ENCODE peak calls at places on chromosome X, in seven cellular contexts. X is psoas muscle, I is HL-60, L is lower lobe of right lung, T is PC-3, F is transverse colon, W is suprapubic skin. E is an unnamed sample. For H3K27me3, the result is how much of the 10 kb centered on the place peaks cover.

GRCh38 chrX:150525061-150525919 is 43.1 kb upstream of the MTM1 start:
- DNase-seq in I (no peak), T (no peak), L (no peak), X (peak), F (no peak), W (no peak), E (no peak)

GRCh38 chrX:112867570-112867969 is 26.9 kb upstream of the AMOT start:
- DNase-seq in F (no peak), X (no peak), L (no peak), W (no peak), T (no peak), I (no peak), E (no peak)

GRCh38 chrX:129833153-129834004 is 10.3 kb downstream of the ZDHHC9 start:
- DNase-seq in I (no peak), W (no peak), X (no peak), T (no peak), L (no peak), F (no peak), E (no peak)

GRCh38 chrX:102934624-102935023 is 2.4 kb upstream of the RAB40AL start:
- DNase-seq in X (no peak), I (no peak), W (no peak), T (peak), L (no peak), F (peak), E (peak)

GRCh38 chrX:63434665-63435064 is 83.5 kb upstream of the SPIN4 start:
- DNase-seq in L (no peak), T (peak), I (no peak), F (peak), W (no peak), X (no peak), E (peak)

GRCh38 chrX:150690126-150690525 is 3.1 kb upstream of the MTMR1 start:
- DNase-seq in I (no peak), F (no peak), W (no peak), L (no peak), T (peak), X (no peak), E (peak)

GRCh38 chrX:129736491-129736890 is 2.3 kb upstream of the XPNPEP2 start:
- DNase-seq in W (peak), X (no peak), I (no peak), L (no peak), T (no peak), F (no peak), E (no peak)

GRCh38 chrX:129654652-129655546 is at the start of gene APLN:
- DNase-seq in L (peak), W (no peak), T (peak), F (no peak), X (peak), I (no peak), E (no peak)

GRCh38 chrX:112738347-112739033 is 58.8 kb upstream of the LHFPL1 start:
- DNase-seq in L (no peak), I (no peak), X (no peak), T (no peak), W (no peak), F (no peak), E (no peak)

GRCh38 chrX:155612312-155613224 is at the start of gene TMLHE:
- DNase-seq in X (peak), I (peak), T (no peak), W (peak), L (peak), F (peak), E (peak)

GRCh38 chrX:24229400-24229879 is 79.9 kb downstream of the ZFX start:
- DNase-seq in X (no peak), W (no peak), F (no peak), L (no peak), T (no peak), I (no peak), E (no peak)

GRCh38 chrX:111877681-111878080 is 1.7 kb downstream of the TRPC5OS start:
- DNase-seq in X (no peak), T (no peak), L (no peak), I (no peak), W (no peak), F (no peak), E (no peak)

GRCh38 chrX:110520053-110520452 is 161.4 kb downstream of the RTL9 start:
- DNase-seq in T (no peak), L (no peak), X (no peak), F (no peak), I (no peak), W (no peak), E (no peak)

GRCh38 chrX:111467896-111468295 is 43.5 kb upstream of the SERTM2 start:
- DNase-seq in L (peak), X (peak), W (peak), F (no peak), I (no peak), T (no peak), E (no peak)

GRCh38 chrX:47936224-47936939 is 67.4 kb downstream of the ZNF182 start:
- DNase-seq in W (no peak), I (no peak), L (no peak), X (no peak), F (no peak), T (no peak), E (no peak)

GRCh38 chrX:37883196-37883595 is 35.8 kb upstream of the DYNLT3 start:
- DNase-seq in X (no peak), L (no peak), I (no peak), T (peak), W (no peak), F (no peak), E (peak)

GRCh38 chrX:123086768-123087167 is 97.3 kb upstream of the GRIA3 start:
- DNase-seq in L (no peak), X (no peak), I (no peak), F (no peak), T (no peak), W (no peak), E (no peak)

GRCh38 chrX:68461541-68461940 is 28.2 kb upstream of the OPHN1 start:
- DNase-seq in T (no peak), X (no peak), I (no peak), L (no peak), F (no peak), W (no peak), E (no peak)

GRCh38 chrX:37986893-37987292 is 19.5 kb upstream of the SYTL5 start:
- DNase-seq in T (peak), I (no peak), F (no peak), X (no peak), W (no peak), L (no peak), E (no peak)

GRCh38 chrX:48972214-48973164 is 845 bp upstream of the KCND1 start:
- DNase-seq in F (peak), W (no peak), I (no peak), L (no peak), X (no peak), T (peak), E (peak)

GRCh38 chrX:149818652-149819051 is 36.9 kb downstream of the MAGEA9 start:
- DNase-seq in T (no peak), L (no peak), X (no peak), W (no peak), F (no peak), I (no peak), E (peak)

GRCh38 chrX:109872021-109872730 is 130.7 kb upstream of the TMEM164 start:
- DNase-seq in X (no peak), W (no peak), I (no peak), F (no peak), T (no peak), L (no peak), E (no peak)

GRCh38 chrX:63713510-63713909 is 71.5 kb downstream of the ARHGEF9 start:
- DNase-seq in T (no peak), F (no peak), W (no peak), I (no peak), L (peak), X (no peak), E (no peak)

GRCh38 chrX:6954836-6955235 is 192.7 kb upstream of the STS start:
- DNase-seq in X (no peak), W (no peak), T (no peak), I (no peak), F (no peak), L (no peak), E (no peak)

GRCh38 chrX:140817943-140818342 is 108.4 kb downstream of the LINC00632 start:
- DNase-seq in T (peak), L (no peak), W (no peak), I (no peak), F (no peak), X (no peak), E (peak)

GRCh38 chrX:49053223-49054072 is 5.4 kb upstream of the CCDC120 start:
- DNase-seq in I (no peak), X (peak), L (peak), T (peak), W (no peak), F (peak), E (no peak)

GRCh38 chrX:11100281-11101035 is 10.7 kb upstream of the HCCS start:
- DNase-seq in W (no peak), L (no peak), F (peak), T (peak), X (no peak), I (no peak), E (peak)

GRCh38 chrX:14409341-14409740 is 120.0 kb upstream of the GLRA2 start:
- DNase-seq in T (peak), L (no peak), X (no peak), W (no peak), F (no peak), I (no peak), E (peak)

GRCh38 chrX:85109235-85109634 is 105.6 kb downstream of the APOOL start:
- DNase-seq in X (no peak), W (no peak), L (no peak), F (no peak), I (peak), T (peak), E (no peak)

GRCh38 chrX:127317159-127317558 is 497.6 kb downstream of the PRR32 start:
- DNase-seq in W (no peak), I (no peak), T (peak), F (no peak), L (no peak), X (no peak), E (no peak)

GRCh38 chrX:96907888-96908287 is 24.2 kb downstream of the RPA4 start:
- DNase-seq in F (no peak), I (no peak), X (no peak), T (no peak), L (no peak), W (no peak), E (no peak)

GRCh38 chrX:148741441-148741840 is 241.0 kb downstream of the AFF2 start:
- DNase-seq in I (no peak), X (no peak), F (no peak), T (no peak), W (no peak), L (no peak), E (no peak)

GRCh38 chrX:13488706-13489105 is 80.7 kb upstream of the EGFL6 start:
- DNase-seq in I (no peak), W (no peak), F (no peak), X (no peak), T (no peak), L (no peak), E (no peak)

GRCh38 chrX:10395643-10396042 is 224.7 kb downstream of the MID1 start:
- DNase-seq in L (no peak), F (no peak), W (no peak), X (no peak), I (no peak), T (no peak), E (no peak)

GRCh38 chrX:149499766-149500165 is 5.3 kb downstream of the IDS start:
- DNase-seq in X (no peak), F (no peak), I (no peak), W (no peak), L (no peak), T (no peak), E (no peak)

GRCh38 chrX:11836284-11836683 is 78.2 kb downstream of the MSL3 start:
- DNase-seq in T (no peak), F (no peak), I (no peak), X (no peak), W (no peak), L (no peak), E (peak)

GRCh38 chrX:134101636-134102035 is 116.2 kb upstream of the GPC3 start:
- DNase-seq in T (no peak), W (no peak), I (no peak), X (no peak), F (no peak), L (no peak), E (no peak)
- H3K27me3 ChIP-seq in T (under half), W (under half), I (under half), X (under half), F (under half), L (under half), E (under half)

GRCh38 chrX:117570160-117570559 is 546.5 kb downstream of the KLHL13 start:
- DNase-seq in X (no peak), F (no peak), L (no peak), W (no peak), I (no peak), T (no peak), E (no peak)
- TF ChIP-seq CTCF in X (no peak), F (no peak), L (no peak), W (no peak), I (no peak), T (no peak), E (no peak)

DNA sequence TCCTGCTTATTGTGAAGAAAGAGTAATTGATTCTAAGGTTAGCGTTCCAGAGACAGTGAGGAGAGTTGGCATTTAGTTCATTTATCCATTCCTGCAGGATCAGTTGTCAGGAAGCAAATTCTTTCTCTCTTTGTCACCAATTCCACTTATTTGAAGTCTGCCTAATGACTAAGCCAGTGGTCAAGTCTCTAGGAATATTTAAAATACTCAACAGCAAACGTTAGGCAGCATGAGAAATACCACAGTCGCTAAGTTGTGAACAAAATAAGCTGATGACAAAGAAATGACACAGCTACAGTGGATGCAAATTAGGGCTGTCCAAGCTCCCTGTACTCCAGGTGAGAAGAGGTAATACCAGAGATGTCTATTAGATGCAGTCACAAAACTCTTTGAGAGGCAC is 6.6 kb upstream of the MAGEB17 start:
- DNase-seq in T (peak), L (no peak), F (no peak), W (no peak), X (no peak), I (no peak), E (peak)
- H3K4me3 ChIP-seq in T (no peak), L (no peak), F (no peak), W (no peak), X (no peak), I (no peak), E (no peak)

GRCh38 chrX:33178690-33179089 is 32.7 kb downstream of the DMD start:
- DNase-seq in F (no peak), I (no peak), L (no peak), W (no peak), T (no peak), X (no peak), E (no peak)

GRCh38 chrX:33183366-33183765 is 28.0 kb downstream of the DMD start:
- DNase-seq in W (no peak), X (peak), T (no peak), L (no peak), F (no peak), I (no peak), E (no peak)

GRCh38 chrX:33175201-33175600 is 36.1 kb downstream of the DMD start:
- DNase-seq in F (no peak), L (no peak), I (no peak), W (no peak), T (no peak), X (no peak), E (no peak)

DNA sequence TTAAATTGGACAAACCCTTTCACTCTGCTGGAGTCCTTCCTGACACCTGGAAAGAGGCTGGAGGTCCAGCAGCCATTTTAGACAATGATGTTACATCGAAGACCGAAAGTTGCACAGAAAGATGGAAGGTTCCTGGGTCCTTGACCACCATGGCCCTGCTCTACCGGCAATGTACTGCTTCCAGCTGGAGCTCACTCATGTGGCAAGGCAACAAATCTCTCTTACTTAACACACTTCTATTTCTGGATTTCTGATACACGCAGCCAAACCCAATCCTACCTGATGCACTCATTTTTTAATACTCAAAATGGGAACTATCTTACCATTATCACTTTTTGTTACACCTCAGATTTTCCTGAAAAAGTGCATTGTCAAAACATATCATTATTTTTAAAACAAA is 33.1 kb downstream of the DMD start:
- DNase-seq in X (no peak), F (no peak), T (no peak), I (no peak), W (no peak), L (no peak), E (no peak)
- H3K27me3 ChIP-seq in X (under half), F (under half), T (under half), I (under half), W (under half), L (under half), E (under half)

GRCh38 chrX:29903365-29903764 is 312.0 kb upstream of the MAGEB2 start:
- DNase-seq in T (peak), I (no peak), X (no peak), F (no peak), L (no peak), W (no peak), E (no peak)
- TF ChIP-seq CTCF in T (peak), I (no peak), X (no peak), F (no peak), L (no peak), W (no peak), E (peak)

GRCh38 chrX:1910207-1910470 is 295.3 kb downstream of the ASMT start:
- DNase-seq in I (no peak), T (no peak), F (no peak), W (no peak), L (no peak), X (no peak), E (no peak)
- H3K4me3 ChIP-seq in I (no peak), T (no peak), F (no peak), W (no peak), L (no peak), X (no peak), E (no peak)

DNA sequence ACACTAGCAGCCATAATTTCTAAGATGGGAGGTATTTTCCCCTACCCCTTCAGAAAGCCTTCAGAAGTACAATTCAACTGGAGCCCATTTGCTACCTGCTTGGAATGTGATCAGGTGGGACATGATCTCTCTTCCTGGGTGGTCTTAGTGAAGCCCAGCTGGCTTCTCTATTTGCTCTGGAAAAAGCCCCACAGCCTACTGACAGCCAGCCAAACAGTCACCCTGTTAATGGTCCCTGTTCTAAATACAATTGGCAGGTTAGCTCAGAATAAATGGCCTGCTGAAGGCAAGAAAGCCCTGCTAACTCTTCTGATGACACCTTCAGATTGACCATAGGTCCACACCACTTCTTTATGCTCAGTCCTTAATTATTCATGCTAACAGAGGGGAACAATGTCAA is 39.9 kb downstream of the HS6ST2 start:
- DNase-seq in F (no peak), L (no peak), W (no peak), X (no peak), T (no peak), I (no peak), E (no peak)
- H3K27me3 ChIP-seq in F (under half), L (under half), W (under half), X (under half), T (under half), I (under half), E (under half)

GRCh38 chrX:41084044-41084359 is 1.2 kb upstream of the USP9X start:
- DNase-seq in L (no peak), F (no peak), I (no peak), X (no peak), W (no peak), T (no peak), E (no peak)

GRCh38 chrX:41085883-41086626 is 810 bp downstream of the USP9X start:
- DNase-seq in W (peak), F (peak), I (no peak), L (peak), T (peak), X (peak), E (peak)

GRCh38 chrX:41084360-41085104 is 713 bp upstream of the USP9X start:
- DNase-seq in I (peak), T (peak), W (peak), F (peak), X (peak), L (peak), E (peak)

GRCh38 chrX:41086627-41086932 is 1.3 kb downstream of the USP9X start:
- DNase-seq in I (no peak), W (no peak), L (no peak), X (no peak), T (peak), F (no peak), E (no peak)

GRCh38 chrX:41085105-41085882 is at the start of gene USP9X:
- DNase-seq in L (peak), X (peak), F (peak), I (peak), T (peak), W (peak), E (peak)
- TF ChIP-seq CTCF in L (no peak), X (no peak), F (no peak), I (no peak), T (no peak), W (no peak), E (no peak)

DNA sequence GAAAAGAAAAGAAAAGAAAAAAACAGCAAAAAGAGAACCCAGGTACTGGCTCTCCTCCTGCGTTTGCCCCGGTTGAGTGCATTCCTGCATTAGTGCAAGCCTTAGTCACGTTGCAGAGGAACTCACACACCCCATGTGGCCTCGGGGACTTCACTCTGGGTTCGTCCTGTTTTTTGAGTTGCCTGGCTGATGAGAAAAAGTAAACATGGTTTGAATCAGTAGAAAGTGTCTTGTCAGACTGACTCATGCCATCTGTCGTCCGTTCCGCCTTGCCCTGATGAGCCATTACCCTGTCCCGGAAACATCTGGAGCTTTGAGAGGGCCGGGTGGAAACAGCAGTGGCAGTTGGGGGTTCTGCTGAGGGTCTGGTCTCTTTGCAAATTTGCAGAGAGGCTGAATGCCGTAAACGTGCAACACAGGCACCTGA is 16.3 kb downstream of the CD99 start:
- DNase-seq in I (peak), F (peak), X (peak), L (no peak), T (peak), W (peak), E (peak)
- H3K4me3 ChIP-seq in I (no peak), F (no peak), X (no peak), L (no peak), T (peak), W (peak), E (no peak)

DNA sequence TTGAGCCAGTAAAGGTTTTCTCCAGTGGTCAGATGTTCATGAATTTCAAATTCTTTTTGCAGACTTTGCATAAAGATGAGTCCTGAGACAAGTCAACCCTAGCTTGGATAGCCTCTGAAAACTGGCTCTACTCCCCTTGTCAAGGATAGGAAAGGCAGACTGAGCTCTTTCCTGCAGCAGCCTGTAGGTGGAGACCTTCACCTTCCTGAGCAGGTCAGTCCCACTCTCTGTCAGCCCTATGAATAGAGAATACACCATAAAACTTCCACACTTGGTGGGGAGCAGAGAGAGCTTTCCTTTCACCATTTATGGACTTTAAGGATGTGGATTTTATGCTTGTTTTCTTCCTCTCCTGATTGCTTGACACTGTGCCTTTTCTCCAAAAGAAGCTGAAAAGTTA is 41.9 kb downstream of the PCDH19 start:
- DNase-seq in I (no peak), X (no peak), L (no peak), F (no peak), T (peak), W (no peak), E (peak)
- H3K27me3 ChIP-seq in I (under half), X (under half), L (under half), F (under half), T (under half), W (under half), E (under half)

E was measured in bronchial epithelial cell.